ENCODE peak calls at places on chromosomes 5 and 9, in four cellular contexts. One of them, this sample, is unnamed.
A peak's percentile ranks its signal among the peaks of the same experiment; 100 is the strongest.

GRCh38 chr9:79292731-79293280 is 279.0 kb upstream of the TLE4 start:
- DNase-seq in BE2C: no peak
- DNase-seq in WERI-Rb-1: peak; percentile 25
- DNase-seq in kidney: no peak
- DNase-seq in this sample: no peak

GRCh38 chr9:38622083-38622674 is 1.8 kb upstream of the ANKRD18A start:
- DNase-seq in kidney: peak; percentile 79
- DNase-seq in BE2C: peak; percentile 27
- DNase-seq in WERI-Rb-1: peak; percentile 58
- DNase-seq in this sample: no peak

GRCh38 chr5:139445325-139446170 is 6.2 kb upstream of the DNAJC18 start:
- DNase-seq in WERI-Rb-1: no peak
- DNase-seq in BE2C: no peak
- DNase-seq in kidney: no peak
- DNase-seq in this sample: peak; percentile 30

GRCh38 chr5:7828269-7828668 is 22.7 kb downstream of the CFAP90 start:
- DNase-seq in WERI-Rb-1: no peak
- DNase-seq in kidney: no peak
- DNase-seq in BE2C: no peak
- DNase-seq in this sample: peak; percentile 72

GRCh38 chr9:116002624-116003023 is 151.0 kb upstream of the PAPPA start:
- DNase-seq in kidney: no peak
- DNase-seq in BE2C: no peak
- DNase-seq in WERI-Rb-1: no peak
- DNase-seq in this sample: no peak

GRCh38 chr9:132651259-132651658 is 18.5 kb downstream of the DDX31 start:
- DNase-seq in WERI-Rb-1: peak; percentile 42
- DNase-seq in BE2C: peak; percentile 28
- DNase-seq in kidney: no peak
- DNase-seq in this sample: no peak

GRCh38 chr9:109454601-109455155 is 43.4 kb downstream of the PTPN3 start:
- DNase-seq in kidney: no peak
- DNase-seq in BE2C: no peak
- DNase-seq in WERI-Rb-1: no peak
- DNase-seq in this sample: no peak

GRCh38 chr9:87238545-87238944 is 259.1 kb upstream of the DAPK1 start:
- DNase-seq in BE2C: no peak
- DNase-seq in WERI-Rb-1: no peak
- DNase-seq in kidney: no peak
- DNase-seq in this sample: no peak

GRCh38 chr5:113713051-113713450 is 199.6 kb downstream of the YTHDC2 start:
- DNase-seq in kidney: no peak
- DNase-seq in WERI-Rb-1: no peak
- DNase-seq in BE2C: no peak
- DNase-seq in this sample: no peak

GRCh38 chr5:34849253-34849652 is 10.3 kb downstream of the TTC23L start:
- DNase-seq in kidney: no peak
- DNase-seq in BE2C: no peak
- DNase-seq in WERI-Rb-1: no peak
- DNase-seq in this sample: no peak

GRCh38 chr9:134165357-134166315 is 1.3 kb upstream of the RNU6ATAC start:
- DNase-seq in WERI-Rb-1: peak; percentile 45
- DNase-seq in kidney: peak; percentile 86
- DNase-seq in BE2C: no peak
- DNase-seq in this sample: peak; percentile 75

GRCh38 chr9:13942695-13943094 is 371.2 kb downstream of the NFIB start:
- DNase-seq in kidney: no peak
- DNase-seq in BE2C: no peak
- DNase-seq in WERI-Rb-1: no peak
- DNase-seq in this sample: no peak

GRCh38 chr9:89598926-89599325 is 5.9 kb upstream of the GADD45G start:
- DNase-seq in BE2C: no peak
- DNase-seq in kidney: no peak
- DNase-seq in WERI-Rb-1: peak; percentile 90
- DNase-seq in this sample: no peak

GRCh38 chr9:118928723-118929122 is 440.5 kb downstream of the BRINP1 start:
- DNase-seq in kidney: no peak
- DNase-seq in WERI-Rb-1: peak; percentile 28
- DNase-seq in BE2C: no peak
- DNase-seq in this sample: no peak

GRCh38 chr9:20941177-20941690 is 90.2 kb downstream of the HACD4 start:
- DNase-seq in BE2C: peak; percentile 62
- DNase-seq in kidney: no peak
- DNase-seq in WERI-Rb-1: peak; percentile 55
- DNase-seq in this sample: no peak

GRCh38 chr5:36279054-36279698 is 22.5 kb downstream of the RANBP3L start:
- DNase-seq in kidney: no peak
- DNase-seq in BE2C: no peak
- DNase-seq in WERI-Rb-1: no peak
- DNase-seq in this sample: no peak

GRCh38 chr9:38417003-38417965 is 7.0 kb downstream of the IGFBPL1 start:
- DNase-seq in kidney: no peak
- DNase-seq in WERI-Rb-1: peak; percentile 85
- DNase-seq in BE2C: peak; percentile 71
- DNase-seq in this sample: no peak

GRCh38 chr5:59003641-59004040 is 420.8 kb downstream of the RAB3C start:
- DNase-seq in BE2C: no peak
- DNase-seq in kidney: no peak
- DNase-seq in WERI-Rb-1: peak; percentile 31
- DNase-seq in this sample: no peak

GRCh38 chr5:66585291-66585690 is 10.9 kb upstream of the MAST4 start:
- DNase-seq in WERI-Rb-1: no peak
- DNase-seq in kidney: no peak
- DNase-seq in BE2C: no peak
- DNase-seq in this sample: no peak

GRCh38 chr9:6171667-6172066 is 43.9 kb upstream of the IL33 start:
- DNase-seq in BE2C: no peak
- DNase-seq in WERI-Rb-1: no peak
- DNase-seq in kidney: no peak
- DNase-seq in this sample: no peak

GRCh38 chr9:35908484-35909125 is 685 bp upstream of the SPAAR start:
- DNase-seq in WERI-Rb-1: no peak
- DNase-seq in kidney: no peak
- DNase-seq in BE2C: no peak
- DNase-seq in this sample: no peak

GRCh38 chr5:72093231-72093630 is 14.0 kb upstream of the MAP1B start:
- DNase-seq in BE2C: no peak
- DNase-seq in kidney: no peak
- DNase-seq in WERI-Rb-1: no peak
- DNase-seq in this sample: no peak

GRCh38 chr5:156479864-156480263 is 152.9 kb downstream of the SGCD start:
- DNase-seq in BE2C: no peak
- DNase-seq in WERI-Rb-1: peak; percentile 54
- DNase-seq in kidney: no peak
- DNase-seq in this sample: no peak

GRCh38 chr5:138344887-138345622 is 7.0 kb downstream of the FAM53C start:
- DNase-seq in WERI-Rb-1: no peak
- DNase-seq in kidney: peak; percentile 66
- DNase-seq in BE2C: no peak
- DNase-seq in this sample: no peak

GRCh38 chr9:127816362-127816725 is 13.7 kb downstream of the FPGS start:
- DNase-seq in WERI-Rb-1: no peak
- DNase-seq in BE2C: no peak
- DNase-seq in kidney: no peak
- DNase-seq in this sample: no peak

GRCh38 chr5:83255268-83255667 is 177.9 kb downstream of the XRCC4 start:
- DNase-seq in BE2C: no peak
- DNase-seq in WERI-Rb-1: no peak
- DNase-seq in kidney: no peak
- DNase-seq in this sample: no peak

GRCh38 chr9:137800196-137801022 is 77.2 kb upstream of the CACNA1B start:
- DNase-seq in kidney: peak; percentile 51
- DNase-seq in WERI-Rb-1: no peak
- DNase-seq in BE2C: no peak
- DNase-seq in this sample: no peak

GRCh38 chr5:68381909-68382308 is 166.4 kb downstream of the PIK3R1 start:
- DNase-seq in BE2C: no peak
- DNase-seq in WERI-Rb-1: no peak
- DNase-seq in kidney: no peak
- DNase-seq in this sample: no peak

GRCh38 chr5:172251419-172251818 is 32.1 kb downstream of the UBTD2 start:
- DNase-seq in BE2C: no peak
- DNase-seq in WERI-Rb-1: no peak
- DNase-seq in kidney: no peak
- DNase-seq in this sample: no peak

GRCh38 chr5:962386-962785 is 46.2 kb upstream of the NKD2 start:
- DNase-seq in kidney: no peak
- DNase-seq in BE2C: no peak
- DNase-seq in WERI-Rb-1: no peak
- DNase-seq in this sample: no peak

GRCh38 chr5:173826179-173826920 is 61.8 kb upstream of the CPEB4 start:
- DNase-seq in kidney: no peak
- DNase-seq in WERI-Rb-1: no peak
- DNase-seq in BE2C: no peak
- DNase-seq in this sample: no peak

GRCh38 chr5:9832921-9833320 is 202.8 kb upstream of the TAS2R1 start:
- DNase-seq in WERI-Rb-1: no peak
- DNase-seq in BE2C: no peak
- DNase-seq in kidney: no peak
- DNase-seq in this sample: no peak

GRCh38 chr5:109329296-109330252 is 80.2 kb downstream of the PJA2 start:
- DNase-seq in WERI-Rb-1: no peak
- DNase-seq in kidney: no peak
- DNase-seq in BE2C: no peak
- DNase-seq in this sample: no peak

GRCh38 chr5:150299571-150300327 is 3.0 kb downstream of the ARSI start:
- DNase-seq in kidney: no peak
- DNase-seq in BE2C: no peak
- DNase-seq in WERI-Rb-1: peak; percentile 40
- DNase-seq in this sample: no peak

GRCh38 chr5:52564594-52564993 is 223.1 kb upstream of the ITGA1 start:
- DNase-seq in kidney: no peak
- DNase-seq in WERI-Rb-1: no peak
- DNase-seq in BE2C: no peak
- DNase-seq in this sample: no peak
- H3K4me3 ChIP-seq in kidney: no peak overlapping the region
- H3K4me3 ChIP-seq in WERI-Rb-1: no peak overlapping the region
- H3K4me3 ChIP-seq in BE2C: no peak overlapping the region
- H3K4me3 ChIP-seq in this sample: no peak overlapping the region

GRCh38 chr5:80240368-80240986 is 15.4 kb downstream of the SERINC5 start:
- DNase-seq in kidney: no peak
- DNase-seq in WERI-Rb-1: no peak
- DNase-seq in BE2C: no peak
- DNase-seq in this sample: no peak
- H3K4me3 ChIP-seq in kidney: no peak overlapping the region
- H3K4me3 ChIP-seq in WERI-Rb-1: no peak overlapping the region
- H3K4me3 ChIP-seq in BE2C: no peak overlapping the region
- H3K4me3 ChIP-seq in this sample: no peak overlapping the region

GRCh38 chr5:141615991-141616715 is 2.6 kb downstream of the DIAPH1 start:
- DNase-seq in BE2C: no peak
- DNase-seq in WERI-Rb-1: no peak
- DNase-seq in kidney: no peak
- DNase-seq in this sample: no peak
- H3K4me3 ChIP-seq in BE2C: no peak overlapping the region
- H3K4me3 ChIP-seq in WERI-Rb-1: no peak overlapping the region
- H3K4me3 ChIP-seq in kidney: peak overlapping the region; percentile 62
- H3K4me3 ChIP-seq in this sample: peak overlapping the region; percentile 17

DNA sequence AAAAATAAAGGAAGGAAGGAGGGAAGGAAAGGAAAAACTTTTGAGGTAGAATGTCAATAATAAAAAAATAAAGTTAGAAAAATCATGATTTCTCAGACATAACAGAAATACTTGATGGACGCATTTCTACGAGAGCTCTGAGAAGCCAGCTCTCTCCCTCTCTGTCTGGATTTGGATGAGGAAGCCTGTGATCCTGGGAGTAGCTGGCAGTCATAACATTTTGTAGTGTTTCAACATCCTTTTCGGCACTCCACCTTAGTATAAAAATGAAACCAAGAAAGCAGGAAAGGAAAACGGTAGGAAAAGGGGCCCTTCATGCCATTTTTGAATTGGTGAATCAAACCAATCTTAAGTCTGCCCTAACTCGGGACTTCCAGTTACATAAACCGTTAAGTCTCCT is 321.3 kb downstream of the EPB41L4A start:
- DNase-seq in BE2C: no peak
- DNase-seq in WERI-Rb-1: no peak
- DNase-seq in kidney: no peak
- DNase-seq in this sample: no peak
- H3K4me3 ChIP-seq in BE2C: no peak overlapping the region
- H3K4me3 ChIP-seq in WERI-Rb-1: no peak overlapping the region
- H3K4me3 ChIP-seq in kidney: no peak overlapping the region
- H3K4me3 ChIP-seq in this sample: peak overlapping the region; percentile 11

This sample was measured in upper lobe of right lung.